ENCODE peak calls at places on chromosomes 7 and 10, in six cellular contexts. W, G, R, I, O and V are unnamed samples.

GRCh38 chr10:110918633-110919348 is at the start of gene BBIP1:
- DNase-seq in W (no peak), G (no peak), R (peak), I (no peak), O (peak), V (no peak)

GRCh38 chr7:81692146-81692905 is 77.5 kb downstream of the HGF start:
- DNase-seq in W (no peak), G (no peak), R (no peak), I (no peak), O (no peak), V (no peak)

GRCh38 chr10:61643316-61643751 is 19.4 kb upstream of the CABCOCO1 start:
- DNase-seq in W (no peak), G (no peak), R (no peak), I (no peak), O (no peak), V (no peak)

GRCh38 chr10:43390791-43391190 is 18.2 kb downstream of the HNRNPF start:
- DNase-seq in W (peak), G (no peak), R (no peak), I (no peak), O (peak), V (peak)

GRCh38 chr7:133064082-133064825 is 17.6 kb downstream of the CHCHD3 start:
- DNase-seq in W (no peak), G (no peak), R (no peak), I (no peak), O (no peak), V (no peak)

GRCh38 chr7:45088821-45089313 is at the start of gene NACAD:
- DNase-seq in W (peak), G (peak), R (no peak), I (no peak), O (no peak), V (peak)

GRCh38 chr10:98267894-98268693 is at the start of gene LOXL4:
- DNase-seq in W (no peak), G (no peak), R (no peak), I (no peak), O (peak), V (peak)

GRCh38 chr7:52114056-52114455 is 797.4 kb upstream of the COBL start:
- DNase-seq in W (no peak), G (no peak), R (no peak), I (no peak), O (no peak), V (no peak)

GRCh38 chr10:73553316-73553715 is 37.8 kb downstream of the USP54 start:
- DNase-seq in W (peak), G (no peak), R (no peak), I (peak), O (no peak), V (no peak)

GRCh38 chr7:23490357-23491131 is 20.3 kb upstream of the IGF2BP3 start:
- DNase-seq in W (peak), G (peak), R (peak), I (no peak), O (peak), V (peak)

GRCh38 chr7:132703742-132704141 is 127.5 kb upstream of the PLXNA4 start:
- DNase-seq in W (no peak), G (no peak), R (no peak), I (no peak), O (no peak), V (no peak)

GRCh38 chr10:25017247-25017590 is 807 bp downstream of the THNSL1 start:
- DNase-seq in W (peak), G (no peak), R (no peak), I (no peak), O (no peak), V (peak)

GRCh38 chr7:13577566-13578145 is 411.8 kb downstream of the ETV1 start:
- DNase-seq in W (no peak), G (no peak), R (no peak), I (no peak), O (no peak), V (no peak)

GRCh38 chr10:95767884-95768556 is 12.1 kb downstream of the ENTPD1 start:
- DNase-seq in W (no peak), G (peak), R (no peak), I (no peak), O (peak), V (no peak)

GRCh38 chr7:140231779-140232491 is 55.2 kb upstream of the KDM7A start:
- DNase-seq in W (no peak), G (no peak), R (no peak), I (no peak), O (no peak), V (no peak)

GRCh38 chr7:4479367-4480039 is 202.6 kb upstream of the FOXK1 start:
- DNase-seq in W (peak), G (no peak), R (no peak), I (no peak), O (peak), V (peak)

GRCh38 chr7:44964384-44964830 is 14.4 kb downstream of the MYO1G start:
- DNase-seq in W (no peak), G (no peak), R (no peak), I (no peak), O (peak), V (peak)

GRCh38 chr7:158003441-158004122 is 584.0 kb downstream of the PTPRN2 start:
- DNase-seq in W (no peak), G (no peak), R (no peak), I (no peak), O (no peak), V (no peak)

GRCh38 chr10:14952851-14953451 is 945 bp downstream of the DCLRE1C start:
- DNase-seq in W (no peak), G (no peak), R (no peak), I (no peak), O (no peak), V (no peak)

GRCh38 chr7:135930565-135931423 is 46.4 kb downstream of the MTPN start:
- DNase-seq in W (no peak), G (no peak), R (no peak), I (no peak), O (peak), V (no peak)

GRCh38 chr7:132577206-132578049 is 1.2 kb upstream of the PLXNA4 start:
- DNase-seq in W (peak), G (peak), R (peak), I (peak), O (peak), V (peak)

GRCh38 chr10:11036424-11037011 is 18.8 kb downstream of the CELF2 start:
- DNase-seq in W (peak), G (no peak), R (no peak), I (no peak), O (peak), V (peak)

GRCh38 chr7:146028251-146028750 is 88.3 kb upstream of the CNTNAP2 start:
- DNase-seq in W (no peak), G (no peak), R (no peak), I (no peak), O (no peak), V (no peak)

GRCh38 chr7:98719396-98719795 is 102.3 kb downstream of the NPTX2 start:
- DNase-seq in W (no peak), G (no peak), R (no peak), I (no peak), O (no peak), V (no peak)

GRCh38 chr7:55474944-55475911 is 97.1 kb downstream of the VOPP1 start:
- DNase-seq in W (peak), G (no peak), R (no peak), I (no peak), O (no peak), V (no peak)

GRCh38 chr7:33418251-33418701 is 288.9 kb downstream of the BBS9 start:
- DNase-seq in W (no peak), G (no peak), R (no peak), I (no peak), O (no peak), V (no peak)

GRCh38 chr7:32910195-32910594 is 18.6 kb upstream of the KBTBD2 start:
- DNase-seq in W (no peak), G (no peak), R (no peak), I (no peak), O (no peak), V (no peak)

GRCh38 chr7:149729983-149730801 is 43.2 kb downstream of the ZNF467 start:
- DNase-seq in W (no peak), G (peak), R (peak), I (no peak), O (no peak), V (no peak)

GRCh38 chr7:27374958-27375841 is 132.6 kb downstream of the EVX1 start:
- DNase-seq in W (no peak), G (no peak), R (no peak), I (no peak), O (no peak), V (no peak)

GRCh38 chr7:27382307-27382706 is 139.7 kb downstream of the EVX1 start:
- DNase-seq in W (no peak), G (no peak), R (no peak), I (no peak), O (no peak), V (no peak)

GRCh38 chr7:27375958-27376357 is 133.4 kb downstream of the EVX1 start:
- DNase-seq in W (peak), G (no peak), R (no peak), I (no peak), O (no peak), V (no peak)

DNA sequence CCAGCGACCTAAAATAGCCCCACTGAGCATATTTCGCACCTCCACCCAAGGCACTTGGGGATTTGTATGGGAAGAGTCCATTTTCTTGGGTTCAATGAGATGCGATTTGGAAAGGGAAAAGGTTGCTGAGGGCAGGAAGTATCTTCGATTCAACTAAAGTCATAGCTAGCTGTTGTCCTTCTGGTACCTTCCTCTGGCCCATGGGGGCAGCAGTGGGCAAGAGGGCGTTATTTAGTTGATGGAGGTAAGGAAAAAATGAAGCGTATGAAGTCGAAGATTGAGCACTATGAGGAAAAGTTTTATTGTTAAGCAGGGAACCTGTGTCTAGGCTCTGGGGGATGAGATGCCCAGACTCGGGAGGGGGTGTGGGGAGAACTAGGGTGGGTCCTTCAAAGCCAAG is 135.4 kb downstream of the EVX1 start:
- DNase-seq in W (no peak), G (no peak), R (no peak), I (no peak), O (no peak), V (no peak)
- TF ChIP-seq CTCF in W (no peak), G (no peak), R (no peak), I (no peak), O (no peak), V (no peak)

GRCh38 chr7:366171-366916 is 76.4 kb downstream of the FOXL3 start:
- DNase-seq in W (no peak), G (peak), R (peak), I (no peak), O (no peak), V (no peak)
- H3K4me3 ChIP-seq in W (no peak), G (no peak), R (no peak), I (no peak), O (no peak), V (no peak)

DNA sequence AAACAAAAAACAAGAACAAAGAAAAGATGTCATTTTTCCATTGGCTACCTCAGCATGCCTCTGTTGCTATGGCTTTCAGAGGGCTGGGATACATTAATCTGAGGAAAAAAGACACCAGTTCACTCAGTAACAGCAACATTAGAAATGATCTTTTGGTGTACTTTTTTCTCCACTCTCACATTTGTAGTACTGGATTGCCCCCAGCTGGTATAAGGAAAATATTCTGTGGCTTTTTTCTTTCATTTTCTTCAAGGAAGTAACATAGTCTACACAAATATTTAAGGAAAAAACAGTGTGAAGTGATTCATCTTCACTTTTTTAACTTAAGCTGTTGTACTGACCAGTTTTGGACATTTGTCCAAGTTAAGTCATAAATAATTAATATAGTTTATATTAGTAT is 482.3 kb downstream of the SORCS1 start:
- DNase-seq in W (no peak), G (no peak), R (no peak), I (no peak), O (no peak), V (no peak)
- TF ChIP-seq CTCF in W (no peak), G (peak), R (no peak), I (no peak), O (no peak), V (no peak)

GRCh38 chr10:20892011-20892585 is 5.0 kb downstream of the NEBL start:
- DNase-seq in W (no peak), G (peak), R (no peak), I (no peak), O (no peak), V (no peak)

GRCh38 chr10:20892796-20893195 is 4.3 kb downstream of the NEBL start:
- DNase-seq in W (no peak), G (no peak), R (no peak), I (no peak), O (no peak), V (no peak)

GRCh38 chr10:20890009-20890408 is 7.1 kb downstream of the NEBL start:
- DNase-seq in W (no peak), G (no peak), R (no peak), I (no peak), O (no peak), V (peak)

GRCh38 chr10:20890491-20891337 is 6.4 kb downstream of the NEBL start:
- DNase-seq in W (no peak), G (no peak), R (no peak), I (no peak), O (no peak), V (peak)

GRCh38 chr10:20891338-20891714 is 5.8 kb downstream of the NEBL start:
- DNase-seq in W (no peak), G (no peak), R (no peak), I (no peak), O (no peak), V (no peak)
- H3K4me3 ChIP-seq in W (no peak), G (peak), R (no peak), I (no peak), O (no peak), V (no peak)

GRCh38 chr10:5018150-5018549 is 14.5 kb upstream of the AKR1C2 start:
- DNase-seq in W (no peak), G (no peak), R (no peak), I (no peak), O (no peak), V (no peak)

GRCh38 chr10:5013385-5013784 is 9.7 kb upstream of the AKR1C2 start:
- DNase-seq in W (no peak), G (no peak), R (no peak), I (no peak), O (no peak), V (no peak)

GRCh38 chr10:5012595-5012994 is 8.9 kb upstream of the AKR1C2 start:
- DNase-seq in W (no peak), G (no peak), R (no peak), I (no peak), O (no peak), V (no peak)

GRCh38 chr10:5014936-5015335 is 11.3 kb upstream of the AKR1C2 start:
- DNase-seq in W (no peak), G (no peak), R (no peak), I (no peak), O (peak), V (no peak)
- TF ChIP-seq CTCF in W (no peak), G (peak), R (no peak), I (no peak), O (peak), V (no peak)

GRCh38 chr7:90272242-90272641 is 27.3 kb downstream of the CFAP69 start:
- DNase-seq in W (no peak), G (no peak), R (no peak), I (no peak), O (no peak), V (no peak)
- H3K4me3 ChIP-seq in W (no peak), G (no peak), R (no peak), I (no peak), O (no peak), V (no peak)

GRCh38 chr10:28676968-28677888 is at the start of gene BAMBI:
- DNase-seq in W (peak), G (peak), R (peak), I (peak), O (peak), V (peak)
- TF ChIP-seq CTCF in W (peak), G (peak), R (peak), I (peak), O (peak), V (peak)

DNA sequence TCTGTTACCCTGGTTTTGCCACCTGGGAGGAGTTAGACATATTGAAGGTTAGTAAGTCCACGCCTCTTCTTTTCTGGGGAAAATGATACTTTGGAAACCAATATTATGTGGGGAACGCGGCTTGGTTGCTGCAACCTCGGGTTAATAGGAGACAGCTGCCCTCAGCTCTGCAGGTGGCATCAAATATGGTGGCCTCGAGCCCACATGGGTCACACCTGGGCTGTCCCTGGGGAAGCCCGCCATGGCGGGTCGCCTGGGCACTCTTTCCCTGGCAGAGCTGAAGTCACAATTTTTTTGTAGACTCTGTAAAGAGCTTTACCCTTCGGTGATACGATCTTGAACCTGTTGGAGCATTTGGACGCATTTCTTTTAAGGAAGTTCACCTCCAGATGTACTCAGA is 2.5 kb downstream of the PFKP start:
- DNase-seq in W (no peak), G (no peak), R (no peak), I (no peak), O (no peak), V (no peak)
- H3K4me3 ChIP-seq in W (no peak), G (no peak), R (no peak), I (no peak), O (peak), V (no peak)

GRCh38 chr10:128047337-128047736 is 78.9 kb downstream of the MKI67 start:
- DNase-seq in W (peak), G (peak), R (peak), I (peak), O (peak), V (no peak)
- TF ChIP-seq CTCF in W (no peak), G (no peak), R (no peak), I (no peak), O (no peak), V (no peak)

GRCh38 chr7:156984209-156984891 is 26.1 kb downstream of the MNX1 start:
- DNase-seq in W (no peak), G (no peak), R (no peak), I (no peak), O (no peak), V (no peak)
- H3K4me3 ChIP-seq in W (no peak), G (no peak), R (no peak), I (no peak), O (no peak), V (no peak)